ENCODE peak calls at places on chromosomes 5 and 9, in ten cellular contexts. Z is ovary, R is stomach, F is psoas muscle, X is GM06990, Q is astrocyte, J is endodermal cell, P is cardiac muscle cell, M is adrenal gland, L is tibial artery. T is an unnamed sample. For H3K27me3, the result is how much of the 10 kb centered on the place peaks cover.

GRCh38 chr5:33065146-33065545 is 354.0 kb downstream of the NPR3 start:
- DNase-seq in P (no peak), L (no peak), X (no peak), J (no peak), M (no peak), Q (peak), Z (no peak), R (no peak), F (no peak), T (no peak)

GRCh38 chr9:77374266-77374665 is 196.9 kb downstream of the VPS13A start:
- DNase-seq in Z (no peak), F (no peak), X (no peak), R (no peak), M (no peak), Q (peak), L (no peak), J (no peak), P (peak), T (no peak)

GRCh38 chr9:77475641-77476473 is 172.3 kb downstream of the GNA14 start:
- DNase-seq in Q (peak), L (no peak), R (no peak), J (no peak), Z (no peak), M (no peak), F (no peak), X (peak), P (peak), T (no peak)

GRCh38 chr5:121500262-121500792 is 351.4 kb upstream of the FTMT start:
- DNase-seq in X (no peak), M (no peak), F (no peak), Z (no peak), L (no peak), R (no peak), P (no peak), J (peak), Q (no peak), T (no peak)

GRCh38 chr5:116137544-116138378 is 52.9 kb downstream of the COMMD10 start:
- DNase-seq in J (no peak), Q (peak), X (no peak), Z (no peak), M (no peak), L (no peak), P (peak), R (no peak), F (no peak), T (no peak)

GRCh38 chr5:137088175-137088574 is 411.0 kb downstream of the SPOCK1 start:
- DNase-seq in J (no peak), R (no peak), Z (no peak), L (no peak), M (no peak), F (no peak), P (no peak), Q (no peak), X (no peak), T (no peak)

GRCh38 chr5:157607371-157608161 is 32.0 kb upstream of the ADAM19 start:
- DNase-seq in Q (peak), Z (no peak), P (peak), M (no peak), F (no peak), X (peak), J (no peak), R (no peak), L (no peak), T (no peak)

GRCh38 chr5:102801375-102801774 is 46.3 kb downstream of the PAM start:
- DNase-seq in F (no peak), Q (no peak), R (no peak), L (no peak), X (no peak), P (no peak), M (no peak), J (no peak), Z (no peak), T (no peak)

GRCh38 chr5:17302590-17302989 is 85.2 kb downstream of the BASP1 start:
- DNase-seq in X (no peak), Q (no peak), Z (peak), L (peak), P (peak), F (no peak), J (no peak), R (no peak), M (no peak), T (no peak)

GRCh38 chr5:2581418-2581817 is 170.1 kb downstream of the IRX2 start:
- DNase-seq in P (no peak), M (no peak), Q (no peak), X (no peak), R (no peak), J (peak), Z (no peak), L (no peak), F (no peak), T (no peak)

GRCh38 chr5:145925353-145925752 is 11.0 kb upstream of the SH3RF2 start:
- DNase-seq in F (no peak), P (peak), M (no peak), Z (no peak), J (no peak), X (no peak), Q (peak), L (no peak), R (no peak), T (no peak)

GRCh38 chr5:65840071-65840470 is 86.3 kb upstream of the ERBIN start:
- DNase-seq in P (no peak), L (no peak), Z (no peak), R (no peak), F (no peak), X (no peak), J (no peak), Q (no peak), M (no peak), T (no peak)

GRCh38 chr9:107465467-107466451 is 23.8 kb downstream of the KLF4 start:
- DNase-seq in Q (peak), Z (peak), J (peak), L (peak), M (peak), F (peak), R (peak), X (peak), P (peak), T (peak)

DNA sequence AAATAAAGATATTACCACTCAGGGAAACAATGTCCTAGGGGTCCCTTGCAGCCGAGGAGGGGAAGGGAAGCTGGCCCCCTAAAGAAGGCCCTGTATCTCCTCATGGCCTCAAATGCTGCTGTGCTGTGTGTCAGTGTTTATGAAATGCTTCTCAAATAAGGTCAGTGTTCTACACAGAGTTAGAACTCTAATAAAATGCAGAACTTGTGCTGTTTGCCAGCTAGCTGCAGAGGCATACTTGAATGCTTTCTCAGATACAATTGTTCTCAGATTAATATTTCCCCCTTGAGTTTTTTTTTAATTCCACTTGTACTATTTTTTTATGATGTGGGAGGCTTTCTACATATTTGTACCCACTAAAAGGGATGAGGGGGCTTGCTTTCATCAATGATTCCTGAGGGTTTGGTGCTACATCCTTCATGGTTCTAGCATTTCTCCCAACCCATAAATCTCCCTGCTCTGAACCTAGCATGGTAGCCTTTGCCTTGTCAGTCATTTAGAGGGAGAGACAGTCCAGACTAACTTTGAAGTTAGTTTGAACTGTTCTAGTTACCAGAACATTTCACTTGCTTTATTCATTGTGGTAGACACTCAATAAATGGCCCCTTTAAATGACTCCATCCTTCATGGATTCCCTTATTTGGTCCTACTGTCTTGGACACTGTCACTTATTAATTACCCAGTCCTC is 12.7 kb downstream of the SLIT3 start:
- DNase-seq in F (no peak), J (no peak), M (no peak), X (no peak), P (no peak), Z (no peak), L (no peak), Q (no peak), R (no peak), T (no peak)
- H3K27me3 ChIP-seq in F (under half), J (under half), M (under half), X (under half), P (under half), Z (under half), L (under half), Q (under half), R (under half), T (under half)

DNA sequence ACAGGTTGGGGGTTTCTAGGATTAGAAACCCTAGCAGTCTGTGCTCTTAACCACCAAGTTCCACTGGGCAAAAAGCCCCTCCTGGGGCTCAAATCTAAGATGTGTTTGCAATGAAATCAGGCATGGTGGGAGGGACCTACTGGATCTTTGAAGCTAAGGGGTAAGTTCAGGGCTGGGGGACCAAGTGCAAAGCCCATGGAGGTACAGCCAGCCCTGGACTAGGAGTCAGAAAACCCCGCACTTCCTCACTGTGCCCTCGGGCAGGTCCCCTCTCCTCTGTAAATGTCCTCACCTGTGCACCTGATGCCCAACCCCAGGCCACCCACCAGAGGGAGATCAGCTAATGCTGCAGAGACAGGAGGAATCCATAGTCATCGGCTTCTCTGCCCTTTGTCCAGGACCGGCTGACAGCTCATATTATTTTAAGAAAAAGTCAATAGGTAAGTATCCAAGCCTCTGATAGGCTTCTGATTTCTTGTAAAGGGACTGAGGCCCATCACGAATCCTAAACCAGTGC is 138.3 kb downstream of the PAX5 start:
- DNase-seq in J (peak), Q (no peak), Z (no peak), M (no peak), X (no peak), P (no peak), R (no peak), L (no peak), F (no peak), T (no peak)
- TF ChIP-seq CTCF in J (peak), Q (no peak), Z (no peak), M (no peak), X (no peak), P (no peak), R (no peak), L (no peak), F (no peak), T (no peak)

DNA sequence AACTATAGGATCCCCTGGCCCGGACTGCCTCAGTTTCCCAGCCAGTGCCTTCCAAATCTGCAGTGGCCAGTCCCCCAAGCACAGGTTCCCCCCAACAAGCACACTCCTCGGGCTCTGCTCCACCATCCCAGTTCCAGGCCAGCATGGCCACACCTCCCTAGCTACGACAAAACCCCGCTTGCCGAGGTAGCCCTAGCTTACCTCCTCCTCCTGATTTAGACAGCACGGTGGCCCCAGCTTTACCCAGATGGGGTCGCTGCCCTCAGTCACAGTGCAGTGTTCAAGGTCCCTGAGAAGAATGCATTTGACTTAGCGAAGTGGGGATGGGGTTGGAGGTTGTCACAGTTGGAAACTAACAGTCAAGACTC is 40.8 kb upstream of the GARNL3 start:
- DNase-seq in M (peak), J (no peak), L (peak), F (no peak), Q (no peak), Z (peak), X (no peak), P (no peak), R (no peak), T (no peak)
- H3K4me3 ChIP-seq in M (no peak), J (peak), L (peak), F (peak), Q (no peak), Z (peak), X (peak), P (peak), R (peak), T (peak)

GRCh38 chr5:157126-157715 is 34.1 kb upstream of the LRRC14B start:
- DNase-seq in P (no peak), F (no peak), Z (no peak), M (no peak), J (peak), R (no peak), L (no peak), Q (no peak), X (no peak), T (no peak)
- H3K27me3 ChIP-seq in P (under half), F (under half), Z (under half), M (under half), J (under half), R (under half), L (under half), Q (under half), X (under half), T (half or more)

GRCh38 chr5:153425914-153426313 is 64.6 kb upstream of the GRIA1 start:
- DNase-seq in J (peak), M (no peak), Z (no peak), X (no peak), P (no peak), R (no peak), L (no peak), Q (no peak), F (no peak), T (no peak)
- TF ChIP-seq CTCF in J (peak), M (no peak), Z (no peak), X (peak), P (peak), R (no peak), L (no peak), Q (no peak), F (no peak), T (no peak)

GRCh38 chr5:55853271-55853670 is 2.1 kb downstream of the IL31RA start:
- DNase-seq in X (no peak), L (no peak), M (no peak), Z (no peak), R (no peak), P (peak), F (no peak), Q (no peak), J (no peak), T (no peak)

GRCh38 chr5:55851675-55851979 is 470 bp downstream of the IL31RA start:
- DNase-seq in F (no peak), Z (no peak), M (no peak), L (no peak), Q (no peak), R (no peak), P (no peak), X (no peak), J (no peak), T (no peak)

GRCh38 chr5:55852503-55852902 is 1.3 kb downstream of the IL31RA start:
- DNase-seq in Z (no peak), J (no peak), P (no peak), F (no peak), L (no peak), R (no peak), Q (no peak), M (no peak), X (no peak), T (no peak)

GRCh38 chr5:55855509-55855908 is 4.4 kb downstream of the IL31RA start:
- DNase-seq in X (no peak), R (no peak), M (no peak), Z (no peak), L (no peak), Q (no peak), P (peak), F (no peak), J (no peak), T (no peak)

GRCh38 chr5:55853818-55854217 is 2.7 kb downstream of the IL31RA start:
- DNase-seq in R (no peak), Q (peak), F (no peak), J (no peak), Z (no peak), X (no peak), M (no peak), L (no peak), P (peak), T (no peak)
- H3K4me3 ChIP-seq in R (no peak), Q (no peak), F (no peak), J (no peak), Z (no peak), X (no peak), M (no peak), L (no peak), P (no peak), T (no peak)

DNA sequence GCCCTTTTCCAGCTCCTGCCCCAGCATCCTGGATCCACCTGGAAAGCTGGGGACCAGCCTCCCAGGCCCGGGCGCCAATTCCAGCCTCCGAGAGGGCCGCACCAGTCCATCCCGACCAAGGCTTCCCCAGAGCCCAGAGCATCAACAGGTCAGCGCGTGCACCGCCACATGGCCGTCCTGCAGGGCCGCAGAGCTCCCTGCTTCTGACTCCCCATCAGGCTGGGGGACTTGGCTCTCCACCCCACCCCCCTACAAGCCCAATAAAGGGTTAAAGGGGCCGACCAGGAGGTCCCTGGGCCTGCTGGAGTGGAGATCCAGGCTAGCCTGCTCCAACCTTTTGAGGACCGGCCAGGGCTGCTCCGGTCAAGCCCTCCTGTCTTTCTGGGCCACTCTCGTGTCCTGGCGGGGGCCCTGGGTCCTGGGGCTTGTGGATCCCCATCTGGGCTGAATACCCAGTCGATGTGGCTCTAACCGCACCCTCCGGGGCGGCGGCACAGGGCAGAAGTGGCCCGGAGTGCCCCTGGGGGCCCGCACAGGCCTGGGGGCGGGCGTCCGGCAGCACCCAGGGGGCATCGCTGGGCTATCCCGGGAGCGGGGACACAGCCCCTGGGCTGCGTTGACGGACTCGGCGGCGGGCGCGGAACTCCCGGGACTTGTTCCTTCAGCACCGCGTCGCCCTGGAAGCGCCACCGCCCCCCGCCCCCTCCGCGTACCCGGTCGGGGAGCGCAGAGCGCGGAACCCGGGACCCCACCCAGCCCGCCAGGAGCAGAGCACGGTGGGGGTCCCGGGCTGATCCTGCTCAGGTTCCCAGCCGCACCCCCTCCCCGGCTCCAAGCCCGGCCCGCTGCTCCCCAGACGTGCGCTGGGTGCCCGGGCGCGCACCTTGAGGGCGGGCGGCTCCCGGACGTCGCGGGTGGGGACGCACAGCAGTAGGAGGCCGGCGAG is 590 bp downstream of the ENTPD2 start:
- DNase-seq in M (no peak), Z (no peak), P (no peak), L (no peak), Q (no peak), R (no peak), X (no peak), J (peak), F (no peak), T (no peak)
- H3K27me3 ChIP-seq in M (under half), Z (under half), P (half or more), L (under half), Q (under half), R (under half), X (under half), J (half or more), F (under half), T (half or more)

GRCh38 chr9:14322211-14323082 is 8.5 kb upstream of the NFIB start:
- DNase-seq in Q (peak), J (peak), P (peak), M (peak), L (peak), X (peak), F (peak), R (peak), Z (peak), T (peak)
- TF ChIP-seq CTCF in Q (no peak), J (peak), P (peak), M (peak), L (peak), X (no peak), F (peak), R (peak), Z (peak), T (peak)

T was measured in left ventricle myocardium inferior.